ENCODE peak calls at places on chromosomes 7 and 10, in eight cellular contexts. K is kidney tubule cell, L is omental fat pad, E is right cardiac atrium, U is hepatic stellate cell, M is left cardiac atrium, F is glomerular endothelial cell, A is HEK293T. Y is an unnamed sample.

GRCh38 chr10:119687192-119688032 is 36.2 kb downstream of the BAG3 start:
- DNase-seq in K (no peak), L (no peak), F (no peak), A (no peak), E (no peak), M (no peak), U (no peak), Y (peak; percentile 56)

GRCh38 chr10:98006266-98006665 is 24.2 kb downstream of the CRTAC1 start:
- DNase-seq in U (no peak), L (no peak), E (no peak), F (no peak), A (no peak), K (no peak), M (no peak), Y (no peak)

GRCh38 chr7:132309102-132309805 is 267.0 kb downstream of the PLXNA4 start:
- DNase-seq in A (no peak), L (no peak), F (no peak), U (no peak), E (no peak), M (no peak), K (no peak), Y (no peak)

GRCh38 chr7:139542308-139543151 is 19.0 kb downstream of the CLEC2L start:
- DNase-seq in E (no peak), U (no peak), F (no peak), M (no peak), L (no peak), K (no peak), A (no peak), Y (no peak)

GRCh38 chr10:58743466-58744115 is 230.9 kb downstream of the BICC1 start:
- DNase-seq in U (peak; percentile 40), L (no peak), F (no peak), A (peak; percentile 19), K (peak; percentile 47), E (no peak), M (no peak), Y (no peak)

GRCh38 chr10:60967854-60968484 is 24.0 kb upstream of the RHOBTB1 start:
- DNase-seq in U (no peak), L (no peak), K (no peak), M (no peak), A (no peak), E (no peak), F (no peak), Y (no peak)

GRCh38 chr10:86210416-86210815 is 156.2 kb downstream of the GRID1 start:
- DNase-seq in U (no peak), A (no peak), K (no peak), L (no peak), E (no peak), M (no peak), F (no peak), Y (no peak)

GRCh38 chr10:34213805-34214197 is 601.3 kb downstream of the PARD3 start:
- DNase-seq in L (no peak), F (no peak), M (no peak), E (no peak), A (no peak), K (no peak), U (no peak), Y (no peak)

GRCh38 chr10:81722405-81722804 is 152.6 kb upstream of the NRG3 start:
- DNase-seq in M (no peak), E (no peak), U (no peak), K (no peak), L (no peak), A (no peak), F (no peak), Y (no peak)

GRCh38 chr7:376306-376969 is 86.5 kb downstream of the FOXL3 start:
- DNase-seq in F (no peak), E (peak; percentile 33), K (no peak), U (no peak), L (no peak), A (no peak), M (peak; percentile 12), Y (peak; percentile 32)

GRCh38 chr10:51615764-51616298 is 83.6 kb downstream of the CSTF2T start:
- DNase-seq in F (peak; percentile 57), L (no peak), U (no peak), M (no peak), K (no peak), A (no peak), E (no peak), Y (no peak)

GRCh38 chr10:24382596-24382978 is 173.6 kb downstream of the KIAA1217 start:
- DNase-seq in A (no peak), M (no peak), K (peak; percentile 8), F (no peak), E (no peak), L (no peak), U (no peak), Y (peak; percentile 78)

GRCh38 chr10:80468002-80468401 is 13.9 kb downstream of the TSPAN14 start:
- DNase-seq in F (no peak), U (no peak), E (peak; percentile 91), A (no peak), M (peak; percentile 88), L (no peak), K (no peak), Y (no peak)

GRCh38 chr7:113796557-113796956 is 122.3 kb downstream of the PPP1R3A start:
- DNase-seq in E (no peak), M (no peak), L (no peak), F (peak; percentile 90), A (no peak), K (peak; percentile 53), U (peak; percentile 10), Y (peak; percentile 75)

GRCh38 chr7:148699024-148699771 is 495 bp downstream of the CUL1 start:
- DNase-seq in U (peak; percentile 48), L (peak; percentile 53), E (peak; percentile 86), M (peak; percentile 79), K (peak; percentile 64), F (no peak), A (peak; percentile 64), Y (peak; percentile 64)

GRCh38 chr10:1406172-1406975 is 331.0 kb downstream of the ADARB2 start:
- DNase-seq in M (no peak), U (no peak), A (no peak), K (no peak), L (no peak), F (no peak), E (no peak), Y (no peak)

GRCh38 chr7:2106920-2107319 is 125.8 kb downstream of the MAD1L1 start:
- DNase-seq in K (peak; percentile 3), F (no peak), L (no peak), U (no peak), E (peak; percentile 77), A (no peak), M (no peak), Y (peak; percentile 93)

GRCh38 chr7:124071843-124072242 is 39.0 kb upstream of the TMEM229A start:
- DNase-seq in M (no peak), E (no peak), A (no peak), K (no peak), F (no peak), L (no peak), U (no peak), Y (no peak)

GRCh38 chr7:123865517-123866117 is 20.6 kb downstream of the HYAL4 start:
- DNase-seq in E (no peak), F (peak; percentile 56), L (no peak), U (peak; percentile 7), K (peak; percentile 71), A (peak; percentile 44), M (no peak), Y (peak; percentile 55)

GRCh38 chr10:101587725-101588614 is at the start of the genes DPCD and POLL:
- DNase-seq in M (peak; percentile 100), E (peak; percentile 100), K (peak; percentile 93), F (peak; percentile 64), A (peak; percentile 99), U (peak; percentile 98), L (peak; percentile 98), Y (peak; percentile 88)

GRCh38 chr10:88045544-88046415 is 182.4 kb downstream of the PTEN start:
- DNase-seq in U (no peak), A (no peak), F (no peak), E (no peak), L (no peak), M (no peak), K (no peak), Y (no peak)

GRCh38 chr10:95536017-95536416 is 25.2 kb downstream of the SORBS1 start:
- DNase-seq in K (no peak), E (no peak), M (no peak), L (no peak), U (no peak), A (no peak), F (no peak), Y (no peak)

GRCh38 chr10:33290286-33291052 is 44.0 kb downstream of the NRP1 start:
- DNase-seq in L (no peak), U (no peak), E (no peak), M (no peak), F (no peak), K (peak; percentile 21), A (peak; percentile 33), Y (no peak)

GRCh38 chr10:36676321-36677169 is 448.9 kb upstream of the ANKRD30A start:
- DNase-seq in M (no peak), F (no peak), A (no peak), L (no peak), U (no peak), K (no peak), E (no peak), Y (no peak)

GRCh38 chr7:2637505-2638223 is 5.9 kb downstream of the TTYH3 start:
- DNase-seq in A (no peak), F (no peak), M (peak; percentile 69), L (no peak), E (peak; percentile 84), U (no peak), K (no peak), Y (no peak)

GRCh38 chr10:14971867-14972448 is 12.8 kb downstream of the MEIG1 start:
- DNase-seq in U (no peak), A (no peak), E (peak; percentile 72), M (no peak), K (peak; percentile 27), F (no peak), L (no peak), Y (no peak)

GRCh38 chr10:110356628-110357245 is 52.0 kb upstream of the SMNDC1 start:
- DNase-seq in K (peak; percentile 98), U (no peak), F (no peak), M (peak; percentile 44), L (no peak), E (no peak), A (no peak), Y (peak; percentile 87)

GRCh38 chr7:158818325-158819213 is 10.7 kb downstream of the ESYT2 start:
- DNase-seq in A (peak; percentile 57), K (peak; percentile 100), F (peak; percentile 91), U (peak; percentile 94), L (peak; percentile 62), E (peak; percentile 94), M (peak; percentile 94), Y (peak; percentile 99)

GRCh38 chr10:42972946-42973345 is 103.9 kb upstream of the RET start:
- DNase-seq in A (no peak), F (no peak), M (no peak), E (no peak), U (no peak), L (no peak), K (no peak), Y (no peak)

GRCh38 chr10:112716924-112717348 is 233.1 kb upstream of the TCF7L2 start:
- DNase-seq in A (no peak), E (no peak), K (no peak), U (no peak), L (no peak), F (peak; percentile 14), M (peak; percentile 24), Y (peak; percentile 6)

GRCh38 chr10:130341325-130341724 is 205.1 kb downstream of the GLRX3 start:
- DNase-seq in M (no peak), K (no peak), F (no peak), A (peak; percentile 63), U (no peak), E (peak; percentile 51), L (no peak), Y (no peak)

GRCh38 chr7:155988421-155988820 is 176.2 kb upstream of the SHH start:
- DNase-seq in M (no peak), L (no peak), K (no peak), F (no peak), U (no peak), A (no peak), E (no peak), Y (no peak)

GRCh38 chr7:123154231-123154860 is 45.4 kb downstream of the SLC13A1 start:
- DNase-seq in E (peak; percentile 79), U (peak; percentile 21), L (peak; percentile 67), F (peak; percentile 86), A (peak; percentile 65), K (peak; percentile 83), M (peak; percentile 64), Y (peak; percentile 73)

GRCh38 chr7:100674441-100675407 is 1.2 kb downstream of the GNB2 start:
- DNase-seq in U (no peak), K (peak; percentile 22), F (no peak), A (no peak), E (peak; percentile 72), L (no peak), M (peak; percentile 41), Y (peak; percentile 26)

Y was measured in mammary epithelial cell.